ENCODE peak calls at places on chromosomes 7 and 10, in six cellular contexts. One of them, this sample, is unnamed.

GRCh38 chr10:71615538-71616329 is 103.8 kb downstream of the C10orf105 start:
- DNase-seq in effector CD4-positive, alpha-beta T cell: no peak
- DNase-seq in Ammon's horn: no peak
- DNase-seq in Right ventricle myocardium superior: no peak
- DNase-seq in iPS-NIHi11: no peak
- DNase-seq in activated T-cell treated with anti-CD3 and anti-CD28 coated beads for 24 hours: no peak
- DNase-seq in this sample: no peak

GRCh38 chr7:67788689-67789088 is 792.1 kb downstream of the TYW1 start:
- DNase-seq in Ammon's horn: peak
- DNase-seq in iPS-NIHi11: peak
- DNase-seq in activated T-cell treated with anti-CD3 and anti-CD28 coated beads for 24 hours: no peak
- DNase-seq in effector CD4-positive, alpha-beta T cell: no peak
- DNase-seq in Right ventricle myocardium superior: no peak
- DNase-seq in this sample: no peak

GRCh38 chr10:129831150-129831549 is 132.9 kb downstream of the EBF3 start:
- DNase-seq in activated T-cell treated with anti-CD3 and anti-CD28 coated beads for 24 hours: no peak
- DNase-seq in Right ventricle myocardium superior: no peak
- DNase-seq in iPS-NIHi11: no peak
- DNase-seq in Ammon's horn: no peak
- DNase-seq in effector CD4-positive, alpha-beta T cell: no peak
- DNase-seq in this sample: no peak

GRCh38 chr10:14585287-14586193 is 189.2 kb downstream of the FAM107B start:
- DNase-seq in iPS-NIHi11: no peak
- DNase-seq in activated T-cell treated with anti-CD3 and anti-CD28 coated beads for 24 hours: no peak
- DNase-seq in Ammon's horn: no peak
- DNase-seq in Right ventricle myocardium superior: no peak
- DNase-seq in effector CD4-positive, alpha-beta T cell: no peak
- DNase-seq in this sample: no peak

GRCh38 chr10:59337254-59337653 is 25.1 kb downstream of the FAM13C start:
- DNase-seq in iPS-NIHi11: no peak
- DNase-seq in Ammon's horn: peak
- DNase-seq in Right ventricle myocardium superior: no peak
- DNase-seq in activated T-cell treated with anti-CD3 and anti-CD28 coated beads for 24 hours: no peak
- DNase-seq in effector CD4-positive, alpha-beta T cell: no peak
- DNase-seq in this sample: no peak

GRCh38 chr7:73904219-73905136 is 43.5 kb downstream of the TMEM270 start:
- DNase-seq in activated T-cell treated with anti-CD3 and anti-CD28 coated beads for 24 hours: no peak
- DNase-seq in Right ventricle myocardium superior: no peak
- DNase-seq in Ammon's horn: peak
- DNase-seq in iPS-NIHi11: peak
- DNase-seq in effector CD4-positive, alpha-beta T cell: no peak
- DNase-seq in this sample: peak

GRCh38 chr10:71868192-71868697 is 17.2 kb upstream of the PSAP start:
- DNase-seq in Ammon's horn: no peak
- DNase-seq in iPS-NIHi11: no peak
- DNase-seq in activated T-cell treated with anti-CD3 and anti-CD28 coated beads for 24 hours: no peak
- DNase-seq in effector CD4-positive, alpha-beta T cell: no peak
- DNase-seq in Right ventricle myocardium superior: peak
- DNase-seq in this sample: peak

GRCh38 chr7:22613466-22613865 is 113.5 kb upstream of the STEAP1B start:
- DNase-seq in Ammon's horn: peak
- DNase-seq in Right ventricle myocardium superior: no peak
- DNase-seq in activated T-cell treated with anti-CD3 and anti-CD28 coated beads for 24 hours: no peak
- DNase-seq in effector CD4-positive, alpha-beta T cell: no peak
- DNase-seq in iPS-NIHi11: no peak
- DNase-seq in this sample: no peak

GRCh38 chr7:78020874-78021249 is 222.3 kb downstream of the PHTF2 start:
- DNase-seq in Right ventricle myocardium superior: no peak
- DNase-seq in effector CD4-positive, alpha-beta T cell: no peak
- DNase-seq in iPS-NIHi11: no peak
- DNase-seq in activated T-cell treated with anti-CD3 and anti-CD28 coated beads for 24 hours: no peak
- DNase-seq in Ammon's horn: no peak
- DNase-seq in this sample: no peak

GRCh38 chr10:8659982-8660381 is 605.5 kb downstream of the GATA3 start:
- DNase-seq in iPS-NIHi11: no peak
- DNase-seq in Ammon's horn: no peak
- DNase-seq in activated T-cell treated with anti-CD3 and anti-CD28 coated beads for 24 hours: no peak
- DNase-seq in Right ventricle myocardium superior: no peak
- DNase-seq in effector CD4-positive, alpha-beta T cell: no peak
- DNase-seq in this sample: no peak

GRCh38 chr10:112213098-112213823 is 29.7 kb upstream of the GPAM start:
- DNase-seq in Ammon's horn: no peak
- DNase-seq in activated T-cell treated with anti-CD3 and anti-CD28 coated beads for 24 hours: no peak
- DNase-seq in iPS-NIHi11: no peak
- DNase-seq in effector CD4-positive, alpha-beta T cell: no peak
- DNase-seq in Right ventricle myocardium superior: no peak
- DNase-seq in this sample: no peak

GRCh38 chr7:18771834-18772566 is 276.5 kb downstream of the HDAC9 start:
- DNase-seq in Ammon's horn: no peak
- DNase-seq in Right ventricle myocardium superior: no peak
- DNase-seq in effector CD4-positive, alpha-beta T cell: no peak
- DNase-seq in iPS-NIHi11: no peak
- DNase-seq in activated T-cell treated with anti-CD3 and anti-CD28 coated beads for 24 hours: no peak
- DNase-seq in this sample: no peak

GRCh38 chr7:100349757-100350156 is 8.2 kb upstream of the PILRB start:
- DNase-seq in effector CD4-positive, alpha-beta T cell: no peak
- DNase-seq in Right ventricle myocardium superior: no peak
- DNase-seq in activated T-cell treated with anti-CD3 and anti-CD28 coated beads for 24 hours: no peak
- DNase-seq in iPS-NIHi11: no peak
- DNase-seq in Ammon's horn: no peak
- DNase-seq in this sample: no peak

GRCh38 chr7:37149019-37149814 is 299.4 kb downstream of the ELMO1 start:
- DNase-seq in Right ventricle myocardium superior: no peak
- DNase-seq in effector CD4-positive, alpha-beta T cell: no peak
- DNase-seq in iPS-NIHi11: no peak
- DNase-seq in activated T-cell treated with anti-CD3 and anti-CD28 coated beads for 24 hours: no peak
- DNase-seq in Ammon's horn: peak
- DNase-seq in this sample: no peak

GRCh38 chr10:132452216-132452650 is 55.2 kb downstream of the PWWP2B start:
- DNase-seq in effector CD4-positive, alpha-beta T cell: no peak
- DNase-seq in Right ventricle myocardium superior: peak
- DNase-seq in Ammon's horn: peak
- DNase-seq in iPS-NIHi11: no peak
- DNase-seq in activated T-cell treated with anti-CD3 and anti-CD28 coated beads for 24 hours: no peak
- DNase-seq in this sample: peak

GRCh38 chr7:106891545-106892410 is 26.7 kb downstream of the PIK3CG start:
- DNase-seq in Right ventricle myocardium superior: no peak
- DNase-seq in effector CD4-positive, alpha-beta T cell: no peak
- DNase-seq in activated T-cell treated with anti-CD3 and anti-CD28 coated beads for 24 hours: no peak
- DNase-seq in iPS-NIHi11: peak
- DNase-seq in Ammon's horn: no peak
- DNase-seq in this sample: no peak

GRCh38 chr7:142500364-142500763 is 242.5 kb upstream of the PRSS58 start:
- DNase-seq in effector CD4-positive, alpha-beta T cell: no peak
- DNase-seq in Right ventricle myocardium superior: no peak
- DNase-seq in activated T-cell treated with anti-CD3 and anti-CD28 coated beads for 24 hours: no peak
- DNase-seq in Ammon's horn: no peak
- DNase-seq in iPS-NIHi11: no peak
- DNase-seq in this sample: no peak

GRCh38 chr7:144436500-144436899 is 33.0 kb upstream of the NOBOX start:
- DNase-seq in activated T-cell treated with anti-CD3 and anti-CD28 coated beads for 24 hours: no peak
- DNase-seq in iPS-NIHi11: no peak
- DNase-seq in effector CD4-positive, alpha-beta T cell: no peak
- DNase-seq in Ammon's horn: no peak
- DNase-seq in Right ventricle myocardium superior: no peak
- DNase-seq in this sample: no peak

GRCh38 chr10:17912764-17913163 is 39.0 kb upstream of the SLC39A12 start:
- DNase-seq in Right ventricle myocardium superior: no peak
- DNase-seq in activated T-cell treated with anti-CD3 and anti-CD28 coated beads for 24 hours: no peak
- DNase-seq in effector CD4-positive, alpha-beta T cell: no peak
- DNase-seq in Ammon's horn: no peak
- DNase-seq in iPS-NIHi11: no peak
- DNase-seq in this sample: no peak